ENCODE peak calls at places on chromosomes 7 and 10, in ten cellular contexts. N, S, Z, O, L, E, X, T, F and I are unnamed samples.

GRCh38 chr10:97333351-97333600 is 1.3 kb downstream of the FRAT2 start:
- DNase-seq in N (no peak), S (peak; percentile 20), Z (no peak), O (no peak), L (no peak), E (no peak), X (no peak), T (peak; percentile 21), F (no peak), I (no peak)

GRCh38 chr7:26399309-26399610 is 107.6 kb downstream of the SNX10 start:
- DNase-seq in N (no peak), S (no peak), Z (peak; percentile 64), O (no peak), L (no peak), E (no peak), X (no peak), T (no peak), F (no peak), I (peak; percentile 36)

GRCh38 chr10:43133196-43133808 is 4.9 kb upstream of the CSGALNACT2 start:
- DNase-seq in N (no peak), S (no peak), Z (no peak), O (no peak), L (no peak), E (no peak), X (no peak), T (no peak), F (no peak), I (no peak)

GRCh38 chr7:141053626-141054025 is 20.2 kb upstream of the TMEM178B start:
- DNase-seq in N (no peak), S (no peak), Z (no peak), O (peak; percentile 18), L (no peak), E (no peak), X (no peak), T (peak; percentile 59), F (peak; percentile 38), I (no peak)

GRCh38 chr7:148286150-148286549 is 304.4 kb upstream of the C7orf33 start:
- DNase-seq in N (peak; percentile 19), S (no peak), Z (peak; percentile 37), O (no peak), L (no peak), E (no peak), X (no peak), T (no peak), F (no peak), I (no peak)

GRCh38 chr7:126185959-126186580 is 1066.7 kb downstream of the GRM8 start:
- DNase-seq in N (no peak), S (no peak), Z (no peak), O (no peak), L (no peak), E (peak; percentile 38), X (no peak), T (no peak), F (no peak), I (no peak)

GRCh38 chr10:17989908-17990767 is 38.4 kb downstream of the SLC39A12 start:
- DNase-seq in N (no peak), S (peak; percentile 79), Z (no peak), O (no peak), L (no peak), E (no peak), X (peak; percentile 68), T (no peak), F (no peak), I (no peak)

GRCh38 chr10:103184615-103185014 is 8.5 kb downstream of the NT5C2 start:
- DNase-seq in N (no peak), S (no peak), Z (no peak), O (no peak), L (no peak), E (no peak), X (no peak), T (no peak), F (no peak), I (no peak)

GRCh38 chr7:81005254-81005653 is 86.4 kb upstream of the SEMA3C start:
- DNase-seq in N (no peak), S (no peak), Z (no peak), O (no peak), L (no peak), E (no peak), X (no peak), T (no peak), F (no peak), I (no peak)

GRCh38 chr10:131862548-131862947 is 38.3 kb upstream of the PPP2R2D start:
- DNase-seq in N (no peak), S (no peak), Z (no peak), O (no peak), L (no peak), E (no peak), X (no peak), T (no peak), F (no peak), I (no peak)

GRCh38 chr7:2802504-2803341 is 41.4 kb downstream of the GNA12 start:
- DNase-seq in N (no peak), S (no peak), Z (peak; percentile 63), O (no peak), L (no peak), E (no peak), X (no peak), T (no peak), F (no peak), I (no peak)

GRCh38 chr7:21355406-21355874 is 72.4 kb upstream of the SP4 start:
- DNase-seq in N (no peak), S (no peak), Z (no peak), O (peak; percentile 19), L (no peak), E (no peak), X (no peak), T (peak; percentile 77), F (no peak), I (no peak)

GRCh38 chr7:31873816-31874597 is 187.0 kb downstream of the PPP1R17 start:
- DNase-seq in N (no peak), S (no peak), Z (no peak), O (no peak), L (no peak), E (no peak), X (no peak), T (no peak), F (no peak), I (no peak)

GRCh38 chr10:74928742-74929191 is 102.4 kb downstream of the KAT6B start:
- DNase-seq in N (no peak), S (peak; percentile 26), Z (no peak), O (no peak), L (no peak), E (no peak), X (no peak), T (no peak), F (no peak), I (no peak)

GRCh38 chr10:96588601-96589419 is 2.0 kb upstream of the TM9SF3 start:
- DNase-seq in N (no peak), S (no peak), Z (no peak), O (no peak), L (no peak), E (no peak), X (no peak), T (peak; percentile 13), F (no peak), I (no peak)

GRCh38 chr10:29618341-29619171 is 16.2 kb downstream of the SVIL start:
- DNase-seq in N (no peak), S (no peak), Z (peak; percentile 48), O (no peak), L (no peak), E (no peak), X (no peak), T (no peak), F (no peak), I (no peak)

GRCh38 chr10:126519188-126519587 is 130.9 kb upstream of the ADAM12 start:
- DNase-seq in N (no peak), S (no peak), Z (no peak), O (no peak), L (no peak), E (no peak), X (no peak), T (no peak), F (no peak), I (no peak)

GRCh38 chr7:132778761-132779160 is 202.5 kb upstream of the PLXNA4 start:
- DNase-seq in N (no peak), S (no peak), Z (no peak), O (no peak), L (no peak), E (no peak), X (no peak), T (no peak), F (no peak), I (no peak)

GRCh38 chr7:122145937-122146336 is 1.9 kb upstream of the AASS start:
- DNase-seq in N (no peak), S (no peak), Z (no peak), O (no peak), L (no peak), E (no peak), X (no peak), T (no peak), F (no peak), I (no peak)

GRCh38 chr10:35819011-35819410 is 176.9 kb upstream of the FZD8 start:
- DNase-seq in N (no peak), S (no peak), Z (no peak), O (no peak), L (no peak), E (no peak), X (no peak), T (no peak), F (no peak), I (no peak)

GRCh38 chr10:124000792-124001201 is 92.6 kb downstream of the CHST15 start:
- DNase-seq in N (no peak), S (peak; percentile 69), Z (no peak), O (no peak), L (no peak), E (no peak), X (no peak), T (no peak), F (no peak), I (no peak)

GRCh38 chr7:95871078-95871848 is 98.9 kb downstream of the DYNC1I1 start:
- DNase-seq in N (peak; percentile 3), S (peak; percentile 60), Z (peak; percentile 75), O (no peak), L (no peak), E (no peak), X (peak; percentile 14), T (peak; percentile 27), F (no peak), I (no peak)